ENCODE peak calls at places on chromosomes 13 and 19, in four cellular contexts. G is hippocampal formation; D is stimulated activated CD8-positive, alpha-beta memory T cell treated with anti-CD3 and anti-CD28 coated beads, Interleukin-15, amount 100 ng/mL, for 4 hours; R is Calu3. M is an unnamed sample.

GRCh38 chr13:32837973-32838940 is 178.0 kb upstream of the KL start:
- DNase-seq in R (no peak), G (no peak), D (no peak), M (peak)

GRCh38 chr19:19997656-19998268 is 41.5 kb downstream of the ZNF682 start:
- DNase-seq in G (no peak), D (no peak), R (no peak), M (no peak)

GRCh38 chr13:28585557-28585956 is 73.4 kb upstream of the POMP start:
- DNase-seq in G (no peak), R (no peak), D (no peak), M (no peak)

GRCh38 chr13:93534181-93534700 is 307.6 kb downstream of the GPC6 start:
- DNase-seq in R (no peak), D (no peak), G (no peak), M (no peak)

GRCh38 chr13:37869756-37870488 is at the start of gene TRPC4:
- DNase-seq in R (peak), G (no peak), D (no peak), M (peak)

GRCh38 chr19:575527-576506 is 3.4 kb downstream of the BSG start:
- DNase-seq in G (no peak), D (no peak), R (no peak), M (no peak)

GRCh38 chr19:6235031-6235951 is 44.5 kb downstream of the MLLT1 start:
- DNase-seq in D (no peak), R (no peak), G (no peak), M (no peak)

GRCh38 chr13:30832845-30833332 is 73.2 kb upstream of the MEDAG start:
- DNase-seq in D (no peak), R (peak), G (no peak), M (peak)

GRCh38 chr13:30580852-30581502 is 36.7 kb upstream of the USPL1 start:
- DNase-seq in R (no peak), D (no peak), G (no peak), M (no peak)

GRCh38 chr19:36108684-36109083 is 2.3 kb upstream of the OVOL3 start:
- DNase-seq in R (no peak), G (no peak), D (no peak), M (no peak)

GRCh38 chr19:38793186-38793585 is 4.2 kb downstream of the LGALS7B start:
- DNase-seq in D (no peak), G (no peak), R (no peak), M (no peak)

GRCh38 chr13:50319603-50320296 is 304.5 kb downstream of the KCNRG start:
- DNase-seq in D (no peak), G (no peak), R (no peak), M (peak)

GRCh38 chr13:41847216-41847615 is 113.7 kb downstream of the VWA8 start:
- DNase-seq in D (no peak), R (no peak), G (no peak), M (no peak)

GRCh38 chr13:47114030-47114429 is 217.2 kb upstream of the HTR2A start:
- DNase-seq in R (no peak), D (no peak), G (no peak), M (no peak)

GRCh38 chr19:39402417-39403297 is 4.0 kb upstream of the ZFP36 start:
- DNase-seq in G (peak), D (peak), R (peak), M (peak)

GRCh38 chr19:37991841-37992248 is 84.8 kb downstream of the SIPA1L3 start:
- DNase-seq in G (no peak), D (no peak), R (peak), M (peak)

GRCh38 chr13:35718084-35718483 is 241.6 kb upstream of the MAB21L1 start:
- DNase-seq in R (no peak), D (no peak), G (no peak), M (no peak)

GRCh38 chr19:14325863-14326262 is 55.4 kb upstream of the ADGRE5 start:
- DNase-seq in D (no peak), R (no peak), G (no peak), M (peak)

GRCh38 chr13:87671031-87671823 is at the start of gene SLITRK5:
- DNase-seq in D (peak), G (peak), R (no peak), M (peak)

GRCh38 chr19:12792853-12793289 is 1.6 kb downstream of the JUNB start:
- DNase-seq in G (no peak), D (no peak), R (no peak), M (no peak)

GRCh38 chr13:27170521-27171243 is 929 bp downstream of the USP12 start:
- DNase-seq in G (peak), D (no peak), R (no peak), M (peak)

GRCh38 chr13:111397202-111397880 is 76.9 kb downstream of the TEX29 start:
- DNase-seq in G (no peak), D (no peak), R (no peak), M (no peak)

GRCh38 chr19:13505761-13506549 is at the start of gene CACNA1A:
- DNase-seq in G (no peak), R (no peak), D (no peak), M (no peak)

GRCh38 chr13:41611385-41611784 is 154.0 kb downstream of the RGCC start:
- DNase-seq in D (no peak), G (peak), R (no peak), M (no peak)

GRCh38 chr13:47598340-47598911 is 402.6 kb downstream of the SUCLA2 start:
- DNase-seq in G (no peak), R (no peak), D (no peak), M (no peak)

GRCh38 chr13:113928701-113929627 is 44.9 kb downstream of the C13orf46 start:
- DNase-seq in R (no peak), G (peak), D (no peak), M (no peak)